ENCODE peak calls at places on chromosome 7, in four cellular contexts. One of them, this sample, is unnamed. For H3K27me3, the result is how much of the 10 kb centered on the place peaks cover.

GRCh38 chr7:142459557-142459963 is 201.7 kb upstream of the PRSS58 start:
- DNase-seq in CD8-positive, alpha-beta memory T cell: no peak
- DNase-seq in BJ: peak
- DNase-seq in small intestine: peak
- DNase-seq in this sample: peak

GRCh38 chr7:2529161-2530075 is 9.8 kb downstream of the LFNG start:
- DNase-seq in BJ: no peak
- DNase-seq in small intestine: peak
- DNase-seq in CD8-positive, alpha-beta memory T cell: peak
- DNase-seq in this sample: peak

GRCh38 chr7:146346096-146346495 is 229.5 kb downstream of the CNTNAP2 start:
- DNase-seq in CD8-positive, alpha-beta memory T cell: no peak
- DNase-seq in small intestine: no peak
- DNase-seq in BJ: no peak
- DNase-seq in this sample: no peak

GRCh38 chr7:103577059-103577458 is 131.1 kb upstream of the SLC26A5 start:
- DNase-seq in small intestine: no peak
- DNase-seq in BJ: no peak
- DNase-seq in CD8-positive, alpha-beta memory T cell: no peak
- DNase-seq in this sample: no peak

GRCh38 chr7:50068850-50069551 is 24.0 kb downstream of the ZPBP start:
- DNase-seq in CD8-positive, alpha-beta memory T cell: no peak
- DNase-seq in small intestine: peak
- DNase-seq in BJ: no peak
- DNase-seq in this sample: peak

GRCh38 chr7:138711007-138711406 is 9.8 kb upstream of the SVOPL start:
- DNase-seq in small intestine: no peak
- DNase-seq in BJ: no peak
- DNase-seq in CD8-positive, alpha-beta memory T cell: no peak
- DNase-seq in this sample: no peak

GRCh38 chr7:140403878-140404564 is at the start of gene RAB19:
- DNase-seq in small intestine: peak
- DNase-seq in BJ: no peak
- DNase-seq in CD8-positive, alpha-beta memory T cell: peak
- DNase-seq in this sample: no peak

GRCh38 chr7:26426096-26426495 is 134.4 kb downstream of the SNX10 start:
- DNase-seq in BJ: no peak
- DNase-seq in CD8-positive, alpha-beta memory T cell: no peak
- DNase-seq in small intestine: no peak
- DNase-seq in this sample: no peak

GRCh38 chr7:71618281-71618680 is 486.3 kb downstream of the GALNT17 start:
- DNase-seq in small intestine: no peak
- DNase-seq in CD8-positive, alpha-beta memory T cell: no peak
- DNase-seq in BJ: no peak
- DNase-seq in this sample: no peak

GRCh38 chr7:129969881-129970446 is 17.2 kb upstream of the UBE2H start:
- DNase-seq in CD8-positive, alpha-beta memory T cell: no peak
- DNase-seq in small intestine: peak
- DNase-seq in BJ: peak
- DNase-seq in this sample: peak

GRCh38 chr7:43698461-43699255 is 30.7 kb downstream of the COA1 start:
- DNase-seq in BJ: no peak
- DNase-seq in small intestine: peak
- DNase-seq in CD8-positive, alpha-beta memory T cell: no peak
- DNase-seq in this sample: peak

GRCh38 chr7:139182363-139182762 is 48.7 kb upstream of the UBN2 start:
- DNase-seq in BJ: no peak
- DNase-seq in CD8-positive, alpha-beta memory T cell: no peak
- DNase-seq in small intestine: no peak
- DNase-seq in this sample: no peak

GRCh38 chr7:6636741-6637543 is at the start of gene ZNF316:
- DNase-seq in small intestine: peak
- DNase-seq in CD8-positive, alpha-beta memory T cell: peak
- DNase-seq in BJ: no peak
- DNase-seq in this sample: peak

GRCh38 chr7:1065263-1066260 is 21.2 kb downstream of the GPR146 start:
- DNase-seq in CD8-positive, alpha-beta memory T cell: peak
- DNase-seq in BJ: no peak
- DNase-seq in small intestine: peak
- DNase-seq in this sample: peak

GRCh38 chr7:151404216-151405011 is 5.4 kb downstream of the WDR86 start:
- DNase-seq in small intestine: peak
- DNase-seq in BJ: no peak
- DNase-seq in CD8-positive, alpha-beta memory T cell: peak
- DNase-seq in this sample: peak

GRCh38 chr7:34011711-34012110 is 106.4 kb downstream of the BMPER start:
- DNase-seq in BJ: no peak
- DNase-seq in small intestine: no peak
- DNase-seq in CD8-positive, alpha-beta memory T cell: no peak
- DNase-seq in this sample: no peak

GRCh38 chr7:138954545-138955475 is 26.4 kb downstream of the KIAA1549 start:
- DNase-seq in small intestine: no peak
- DNase-seq in CD8-positive, alpha-beta memory T cell: no peak
- DNase-seq in BJ: no peak
- DNase-seq in this sample: no peak

GRCh38 chr7:539731-540411 is 20.2 kb upstream of the PDGFA start:
- DNase-seq in CD8-positive, alpha-beta memory T cell: no peak
- DNase-seq in small intestine: peak
- DNase-seq in BJ: no peak
- DNase-seq in this sample: peak

GRCh38 chr7:23654508-23654907 is 25.5 kb upstream of the FAM221A start:
- DNase-seq in CD8-positive, alpha-beta memory T cell: no peak
- DNase-seq in BJ: no peak
- DNase-seq in small intestine: peak
- DNase-seq in this sample: no peak

GRCh38 chr7:148473694-148474222 is 116.8 kb upstream of the C7orf33 start:
- DNase-seq in CD8-positive, alpha-beta memory T cell: no peak
- DNase-seq in BJ: no peak
- DNase-seq in small intestine: peak
- DNase-seq in this sample: no peak

GRCh38 chr7:68147621-68148238 is 1151.1 kb downstream of the TYW1 start:
- DNase-seq in CD8-positive, alpha-beta memory T cell: no peak
- DNase-seq in small intestine: no peak
- DNase-seq in BJ: no peak
- DNase-seq in this sample: no peak

GRCh38 chr7:51124321-51124720 is 192.3 kb downstream of the COBL start:
- DNase-seq in CD8-positive, alpha-beta memory T cell: no peak
- DNase-seq in BJ: no peak
- DNase-seq in small intestine: no peak
- DNase-seq in this sample: no peak

GRCh38 chr7:30433082-30433481 is 45.5 kb downstream of the NOD1 start:
- DNase-seq in BJ: peak
- DNase-seq in small intestine: no peak
- DNase-seq in CD8-positive, alpha-beta memory T cell: no peak
- DNase-seq in this sample: peak

GRCh38 chr7:36928718-36929117 is 204.4 kb upstream of the AOAH start:
- DNase-seq in small intestine: no peak
- DNase-seq in CD8-positive, alpha-beta memory T cell: no peak
- DNase-seq in BJ: no peak
- DNase-seq in this sample: no peak

GRCh38 chr7:36931892-36932291 is 207.6 kb upstream of the AOAH start:
- DNase-seq in small intestine: no peak
- DNase-seq in BJ: no peak
- DNase-seq in CD8-positive, alpha-beta memory T cell: no peak
- DNase-seq in this sample: no peak
- H3K27me3 ChIP-seq in small intestine: under half
- H3K27me3 ChIP-seq in BJ: under half
- H3K27me3 ChIP-seq in CD8-positive, alpha-beta memory T cell: under half
- H3K27me3 ChIP-seq in this sample: under half

DNA sequence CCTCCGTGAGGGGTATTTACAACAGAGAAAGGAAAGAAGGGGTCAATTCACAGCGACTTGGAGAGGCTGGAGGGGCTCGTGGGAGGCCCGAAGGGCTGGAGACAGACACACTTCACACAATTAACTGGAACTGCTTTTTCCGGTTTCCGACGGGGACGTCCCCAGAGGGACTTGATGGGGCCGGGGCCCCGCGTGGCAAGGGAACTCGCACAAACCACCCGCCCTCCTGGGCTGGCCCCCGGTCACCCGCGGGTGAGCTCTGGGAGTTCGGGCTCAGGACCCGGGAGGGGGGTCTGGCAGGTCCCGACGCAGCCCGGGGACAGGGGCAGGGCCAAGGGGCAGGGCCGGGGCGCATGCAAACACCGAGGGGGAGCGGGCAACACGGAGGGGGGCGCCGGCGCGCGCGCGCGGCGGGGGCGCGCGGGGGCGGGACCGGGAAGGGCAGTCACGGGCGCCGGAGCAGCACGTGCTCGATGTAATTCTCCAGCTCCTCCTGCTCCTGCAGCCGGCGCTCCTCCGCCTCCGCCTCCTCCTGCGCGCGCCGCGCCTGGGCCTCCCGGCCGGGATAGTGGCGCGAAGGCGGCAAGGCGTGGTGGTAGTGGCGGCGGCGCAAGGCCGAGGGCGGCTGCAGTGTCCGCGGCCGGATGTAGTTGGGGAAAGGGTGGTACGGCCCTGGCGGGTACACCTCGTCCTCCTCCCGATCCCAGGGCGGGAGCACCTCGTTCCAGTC is 2.7 kb downstream of the VGF start:
- DNase-seq in BJ: no peak
- DNase-seq in small intestine: peak
- DNase-seq in CD8-positive, alpha-beta memory T cell: no peak
- DNase-seq in this sample: peak
- H3K27me3 ChIP-seq in BJ: under half
- H3K27me3 ChIP-seq in small intestine: under half
- H3K27me3 ChIP-seq in CD8-positive, alpha-beta memory T cell: under half
- H3K27me3 ChIP-seq in this sample: under half

DNA sequence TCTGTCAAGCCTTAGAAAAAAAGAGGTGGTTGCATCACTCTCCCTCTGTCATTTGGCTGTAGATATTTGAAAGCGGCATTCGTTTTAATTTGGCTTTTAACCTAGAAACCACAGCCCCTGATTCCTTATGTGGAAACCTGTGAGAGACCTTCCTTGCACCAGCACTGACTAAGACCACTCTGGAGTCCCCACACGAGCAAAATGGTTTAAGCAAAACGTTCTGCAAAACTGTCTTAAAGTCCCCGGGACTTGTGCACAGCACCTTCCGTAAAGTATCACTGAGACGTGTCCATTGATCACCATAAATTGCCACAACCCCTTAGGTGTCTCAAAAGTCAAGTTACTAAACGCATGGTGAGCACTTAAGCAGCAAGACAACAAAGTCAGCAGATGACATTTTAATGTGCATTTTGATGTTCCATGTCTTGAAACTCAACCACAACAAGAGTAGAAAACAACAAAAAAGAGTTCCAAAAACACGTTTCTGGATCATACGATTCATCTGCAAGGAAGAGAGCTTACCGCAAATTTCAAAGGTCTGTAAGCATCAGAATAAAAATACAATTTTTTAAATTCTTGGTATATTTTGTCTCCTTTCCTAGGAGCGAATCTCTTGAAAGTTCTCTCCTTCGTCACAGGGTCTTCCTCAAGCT is 37.9 kb downstream of the CNPY1 start:
- DNase-seq in BJ: no peak
- DNase-seq in small intestine: no peak
- DNase-seq in CD8-positive, alpha-beta memory T cell: no peak
- DNase-seq in this sample: no peak
- H3K27me3 ChIP-seq in BJ: under half
- H3K27me3 ChIP-seq in small intestine: under half
- H3K27me3 ChIP-seq in CD8-positive, alpha-beta memory T cell: half or more
- H3K27me3 ChIP-seq in this sample: half or more

DNA sequence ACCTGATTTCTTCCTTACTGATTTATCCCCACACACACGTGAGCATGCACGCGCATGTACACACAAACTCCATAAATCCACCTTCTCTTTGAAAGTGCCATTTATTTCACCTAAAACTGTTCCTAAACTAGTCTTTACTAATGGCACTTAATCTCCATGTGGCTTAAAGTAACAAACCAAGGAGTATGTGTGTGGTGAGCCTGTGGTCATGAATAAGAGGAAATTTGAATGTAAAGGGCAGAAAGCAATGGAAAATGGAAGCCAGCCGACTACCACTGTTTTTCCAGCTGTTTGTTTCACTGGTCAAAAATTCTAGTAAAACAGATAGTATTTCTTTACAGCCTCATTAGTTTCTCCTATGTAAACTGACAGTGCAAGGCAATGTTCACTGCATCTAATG is 23.8 kb downstream of the SEMA3C start:
- DNase-seq in CD8-positive, alpha-beta memory T cell: no peak
- DNase-seq in small intestine: no peak
- DNase-seq in BJ: no peak
- DNase-seq in this sample: no peak
- H3K27me3 ChIP-seq in CD8-positive, alpha-beta memory T cell: under half
- H3K27me3 ChIP-seq in small intestine: under half
- H3K27me3 ChIP-seq in BJ: under half
- H3K27me3 ChIP-seq in this sample: under half

GRCh38 chr7:156198277-156198676 is 386.0 kb upstream of the SHH start:
- DNase-seq in CD8-positive, alpha-beta memory T cell: no peak
- DNase-seq in BJ: no peak
- DNase-seq in small intestine: no peak
- DNase-seq in this sample: no peak
- H3K27me3 ChIP-seq in CD8-positive, alpha-beta memory T cell: under half
- H3K27me3 ChIP-seq in BJ: under half
- H3K27me3 ChIP-seq in small intestine: under half
- H3K27me3 ChIP-seq in this sample: under half